ENCODE peak calls at places on chromosomes 2 and 18, in ten cellular contexts. Z, K, Y, P, E, O, G, A, J and F are unnamed samples.

GRCh38 chr18:8537400-8537799 is 71.8 kb upstream of the RAB12 start:
- DNase-seq in Z (no peak), K (no peak), Y (no peak), P (no peak), E (no peak), O (no peak), G (no peak), A (no peak), J (no peak), F (no peak)

GRCh38 chr2:74006424-74006823 is 21.7 kb downstream of the TET3 start:
- DNase-seq in Z (peak; percentile 74), K (no peak), Y (no peak), P (no peak), E (no peak), O (no peak), G (peak; percentile 89), A (no peak), J (no peak), F (no peak)

GRCh38 chr2:152560163-152560562 is 157.1 kb downstream of the PRPF40A start:
- DNase-seq in Z (peak; percentile 66), K (no peak), Y (no peak), P (no peak), E (no peak), O (no peak), G (no peak), A (no peak), J (no peak), F (no peak)

GRCh38 chr2:98669675-98670074 is 61.3 kb downstream of the MGAT4A start:
- DNase-seq in Z (peak; percentile 4), K (peak; percentile 16), Y (no peak), P (no peak), E (peak; percentile 89), O (no peak), G (no peak), A (no peak), J (no peak), F (no peak)

GRCh38 chr18:46293699-46294300 is 189.6 kb downstream of the HAUS1 start:
- DNase-seq in Z (peak; percentile 17), K (peak; percentile 26), Y (no peak), P (no peak), E (no peak), O (no peak), G (no peak), A (peak; percentile 47), J (no peak), F (no peak)

GRCh38 chr2:215755651-215756350 is 257.6 kb downstream of the MREG start:
- DNase-seq in Z (no peak), K (no peak), Y (no peak), P (no peak), E (no peak), O (no peak), G (no peak), A (no peak), J (no peak), F (no peak)

GRCh38 chr2:18119883-18120282 is 241.4 kb downstream of the KCNS3 start:
- DNase-seq in Z (peak; percentile 83), K (peak; percentile 27), Y (peak; percentile 94), P (no peak), E (peak; percentile 30), O (no peak), G (no peak), A (no peak), J (no peak), F (no peak)

GRCh38 chr2:189179607-189179979 is at the start of gene COL5A2:
- DNase-seq in Z (peak; percentile 95), K (peak; percentile 94), Y (peak; percentile 89), P (peak; percentile 18), E (peak; percentile 10), O (no peak), G (no peak), A (peak; percentile 85), J (no peak), F (no peak)

GRCh38 chr2:137937246-137937645 is 27.0 kb upstream of the HNMT start:
- DNase-seq in Z (no peak), K (no peak), Y (no peak), P (no peak), E (no peak), O (no peak), G (no peak), A (no peak), J (no peak), F (no peak)

GRCh38 chr2:38731684-38732221 is 19.4 kb downstream of the SRSF7 start:
- DNase-seq in Z (no peak), K (no peak), Y (no peak), P (no peak), E (no peak), O (no peak), G (no peak), A (no peak), J (no peak), F (no peak)

GRCh38 chr2:181454990-181455520 is 2.1 kb upstream of the ITGA4 start:
- DNase-seq in Z (no peak), K (no peak), Y (no peak), P (no peak), E (no peak), O (no peak), G (no peak), A (no peak), J (peak; percentile 55), F (no peak)

GRCh38 chr18:1002653-1003178 is 98.0 kb downstream of the ADCYAP1 start:
- DNase-seq in Z (peak; percentile 15), K (peak; percentile 93), Y (no peak), P (no peak), E (no peak), O (no peak), G (no peak), A (no peak), J (no peak), F (no peak)

GRCh38 chr2:102449370-102449974 is 23.6 kb upstream of the SLC9A4 start:
- DNase-seq in Z (peak; percentile 66), K (peak; percentile 70), Y (no peak), P (peak; percentile 57), E (no peak), O (peak; percentile 45), G (peak; percentile 13), A (peak; percentile 62), J (peak; percentile 71), F (peak; percentile 63)

GRCh38 chr2:102446936-102447335 is 24.0 kb downstream of the IL18RAP start:
- DNase-seq in Z (no peak), K (no peak), Y (no peak), P (no peak), E (no peak), O (no peak), G (no peak), A (no peak), J (no peak), F (no peak)

GRCh38 chr2:102455061-102455670 is 17.9 kb upstream of the SLC9A4 start:
- DNase-seq in Z (no peak), K (no peak), Y (no peak), P (no peak), E (no peak), O (no peak), G (no peak), A (no peak), J (no peak), F (no peak)

GRCh38 chr2:102453497-102453896 is 19.5 kb upstream of the SLC9A4 start:
- DNase-seq in Z (no peak), K (no peak), Y (no peak), P (no peak), E (no peak), O (no peak), G (no peak), A (no peak), J (no peak), F (no peak)

DNA sequence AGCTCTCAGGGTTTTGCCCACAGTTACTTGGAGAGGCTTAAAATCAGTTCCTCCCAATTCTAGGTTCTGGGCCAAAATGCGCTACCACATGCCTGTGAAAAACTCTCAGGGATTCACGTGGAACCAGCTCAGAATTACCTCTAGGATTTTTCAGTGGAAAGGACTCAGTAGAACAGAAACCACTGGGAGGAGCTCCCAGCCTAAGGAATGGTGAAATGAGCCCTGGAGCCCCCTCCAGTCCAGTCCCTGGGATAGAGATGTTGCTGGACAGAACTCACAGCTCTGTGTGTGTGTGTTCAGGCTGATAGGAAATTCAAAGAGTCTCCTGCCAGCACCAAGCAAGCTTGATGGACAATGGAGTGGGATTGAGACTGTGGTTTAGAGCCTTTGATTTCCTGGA is 21.1 kb upstream of the SLC9A4 start:
- DNase-seq in Z (no peak), K (no peak), Y (no peak), P (no peak), E (no peak), O (no peak), G (no peak), A (no peak), J (no peak), F (no peak)
- TF ChIP-seq CTCF in Z (no peak), K (no peak), Y (no peak), P (no peak), E (peak; percentile 34), O (no peak), G (no peak), A (no peak), J (no peak), F (no peak)

GRCh38 chr2:10709290-10709939 is 12.0 kb upstream of the ATP6V1C2 start:
- DNase-seq in Z (no peak), K (peak; percentile 21), Y (no peak), P (no peak), E (no peak), O (peak; percentile 22), G (peak; percentile 79), A (peak; percentile 28), J (no peak), F (no peak)
- TF ChIP-seq CTCF in Z (peak; percentile 28), K (peak; percentile 50), Y (peak; percentile 35), P (peak; percentile 40), E (peak; percentile 60), O (peak; percentile 48), G (peak; percentile 96), A (peak; percentile 30), J (peak; percentile 40), F (peak; percentile 48)

DNA sequence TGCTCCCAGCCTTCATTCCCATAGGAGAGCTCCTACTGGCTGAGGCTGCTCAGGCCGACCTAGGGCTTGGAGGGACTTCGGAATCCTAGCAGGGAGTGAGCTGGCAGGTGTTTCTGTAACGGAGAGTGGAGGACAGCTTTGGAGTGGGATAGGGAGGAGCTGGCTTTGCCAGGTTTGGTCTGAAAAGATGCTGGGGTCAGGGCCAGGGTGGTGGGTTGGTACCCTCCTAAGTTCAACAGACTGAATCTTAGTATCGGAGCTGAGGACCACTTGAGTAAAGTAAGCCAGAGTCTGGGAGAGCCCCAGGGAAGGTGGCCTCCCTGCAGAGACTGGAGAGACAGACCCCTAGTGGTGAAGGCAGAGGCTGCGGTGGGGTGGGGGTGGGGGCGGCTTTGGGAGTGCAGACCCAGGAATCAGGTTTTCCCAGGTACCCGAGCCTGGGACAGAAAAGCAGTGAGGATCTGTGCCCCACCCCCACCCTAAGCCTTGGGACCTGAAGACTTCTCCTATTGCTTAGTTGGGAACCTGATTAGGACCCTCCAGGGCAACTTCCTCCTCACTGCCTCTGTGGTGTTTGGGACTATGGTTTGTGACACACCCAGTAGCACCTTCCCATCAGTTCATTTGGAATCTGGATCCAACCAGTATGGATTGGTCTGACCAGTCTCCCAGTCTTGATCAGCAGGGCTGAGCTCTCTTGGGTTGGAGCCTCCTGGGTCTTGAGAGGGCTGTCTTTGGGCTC is 3.0 kb downstream of the CNNM4 start:
- DNase-seq in Z (no peak), K (peak; percentile 12), Y (no peak), P (no peak), E (no peak), O (peak; percentile 75), G (peak; percentile 52), A (peak; percentile 66), J (peak; percentile 53), F (peak; percentile 63)
- TF ChIP-seq CTCF in Z (peak; percentile 45), K (peak; percentile 60), Y (peak; percentile 43), P (peak; percentile 63), E (peak; percentile 67), O (peak; percentile 63), G (peak; percentile 67), A (peak; percentile 51), J (peak; percentile 65), F (peak; percentile 65)

GRCh38 chr2:219003267-219003634 is 10.0 kb upstream of the CRYBA2 start:
- DNase-seq in Z (no peak), K (no peak), Y (no peak), P (no peak), E (no peak), O (no peak), G (no peak), A (no peak), J (no peak), F (no peak)
- TF ChIP-seq CTCF in Z (no peak), K (no peak), Y (no peak), P (no peak), E (no peak), O (no peak), G (no peak), A (no peak), J (no peak), F (no peak)